ENCODE peak calls at places on chromosomes 11 and 22, in seven cellular contexts. One of them, this sample, is unnamed.

GRCh38 chr22:38214248-38215056 is 12.7 kb downstream of the MAFF start:
- DNase-seq in right lobe of liver: peak
- DNase-seq in A549: no peak
- DNase-seq in B cell: peak
- DNase-seq in tibial artery: peak
- DNase-seq in brain microvascular endothelial cell: no peak
- DNase-seq in fibroblast of pulmonary artery: peak
- DNase-seq in this sample: peak

GRCh38 chr11:68882391-68882790 is 21.2 kb downstream of the MRPL21 start:
- DNase-seq in right lobe of liver: no peak
- DNase-seq in tibial artery: no peak
- DNase-seq in brain microvascular endothelial cell: no peak
- DNase-seq in B cell: no peak
- DNase-seq in fibroblast of pulmonary artery: no peak
- DNase-seq in A549: no peak
- DNase-seq in this sample: no peak

GRCh38 chr22:44497218-44497903 is 672 bp downstream of the RTL6 start:
- DNase-seq in fibroblast of pulmonary artery: peak
- DNase-seq in right lobe of liver: peak
- DNase-seq in tibial artery: no peak
- DNase-seq in brain microvascular endothelial cell: no peak
- DNase-seq in A549: no peak
- DNase-seq in B cell: no peak
- DNase-seq in this sample: no peak

GRCh38 chr11:76626921-76627391 is 43.6 kb downstream of the LRRC32 start:
- DNase-seq in fibroblast of pulmonary artery: no peak
- DNase-seq in B cell: peak
- DNase-seq in right lobe of liver: no peak
- DNase-seq in tibial artery: no peak
- DNase-seq in A549: no peak
- DNase-seq in brain microvascular endothelial cell: peak
- DNase-seq in this sample: peak

GRCh38 chr11:14973621-14974020 is 1.5 kb upstream of the CALCA start:
- DNase-seq in tibial artery: no peak
- DNase-seq in brain microvascular endothelial cell: no peak
- DNase-seq in B cell: peak
- DNase-seq in fibroblast of pulmonary artery: no peak
- DNase-seq in A549: no peak
- DNase-seq in right lobe of liver: peak
- DNase-seq in this sample: no peak

GRCh38 chr11:6452219-6452618 is 11.4 kb upstream of the HPX start:
- DNase-seq in right lobe of liver: no peak
- DNase-seq in brain microvascular endothelial cell: no peak
- DNase-seq in fibroblast of pulmonary artery: no peak
- DNase-seq in B cell: no peak
- DNase-seq in A549: no peak
- DNase-seq in tibial artery: no peak
- DNase-seq in this sample: no peak

GRCh38 chr22:48045369-48045768 is 1282.9 kb downstream of the TBC1D22A start:
- DNase-seq in right lobe of liver: no peak
- DNase-seq in tibial artery: no peak
- DNase-seq in B cell: no peak
- DNase-seq in fibroblast of pulmonary artery: no peak
- DNase-seq in brain microvascular endothelial cell: no peak
- DNase-seq in A549: no peak
- DNase-seq in this sample: peak

GRCh38 chr22:20013382-20013871 is 3.2 kb downstream of the ARVCF start:
- DNase-seq in fibroblast of pulmonary artery: peak
- DNase-seq in brain microvascular endothelial cell: peak
- DNase-seq in B cell: peak
- DNase-seq in A549: no peak
- DNase-seq in tibial artery: no peak
- DNase-seq in right lobe of liver: peak
- DNase-seq in this sample: peak

GRCh38 chr11:129302386-129303101 is 73.1 kb upstream of the BARX2 start:
- DNase-seq in tibial artery: no peak
- DNase-seq in fibroblast of pulmonary artery: no peak
- DNase-seq in B cell: no peak
- DNase-seq in right lobe of liver: peak
- DNase-seq in brain microvascular endothelial cell: no peak
- DNase-seq in A549: no peak
- DNase-seq in this sample: no peak

GRCh38 chr11:34002420-34002819 is 49.1 kb upstream of the CAPRIN1 start:
- DNase-seq in A549: no peak
- DNase-seq in brain microvascular endothelial cell: no peak
- DNase-seq in fibroblast of pulmonary artery: no peak
- DNase-seq in right lobe of liver: no peak
- DNase-seq in tibial artery: no peak
- DNase-seq in B cell: no peak
- DNase-seq in this sample: no peak

GRCh38 chr11:68783216-68783821 is 32.0 kb upstream of the TESMIN start:
- DNase-seq in brain microvascular endothelial cell: no peak
- DNase-seq in B cell: no peak
- DNase-seq in fibroblast of pulmonary artery: no peak
- DNase-seq in A549: no peak
- DNase-seq in right lobe of liver: no peak
- DNase-seq in tibial artery: no peak
- DNase-seq in this sample: no peak

GRCh38 chr11:72673284-72673942 is 809 bp downstream of the PDE2A start:
- DNase-seq in A549: no peak
- DNase-seq in B cell: no peak
- DNase-seq in brain microvascular endothelial cell: no peak
- DNase-seq in fibroblast of pulmonary artery: no peak
- DNase-seq in tibial artery: no peak
- DNase-seq in right lobe of liver: no peak
- DNase-seq in this sample: no peak

GRCh38 chr11:48004456-48004855 is 24.1 kb downstream of the PTPRJ start:
- DNase-seq in tibial artery: no peak
- DNase-seq in A549: no peak
- DNase-seq in right lobe of liver: no peak
- DNase-seq in brain microvascular endothelial cell: no peak
- DNase-seq in fibroblast of pulmonary artery: no peak
- DNase-seq in B cell: no peak
- DNase-seq in this sample: no peak

GRCh38 chr11:10990160-10990559 is 132.3 kb upstream of the ZBED5 start:
- DNase-seq in tibial artery: no peak
- DNase-seq in fibroblast of pulmonary artery: no peak
- DNase-seq in B cell: no peak
- DNase-seq in right lobe of liver: no peak
- DNase-seq in brain microvascular endothelial cell: no peak
- DNase-seq in A549: no peak
- DNase-seq in this sample: no peak

GRCh38 chr11:13140028-13140870 is 131.1 kb downstream of the RASSF10 start:
- DNase-seq in A549: peak
- DNase-seq in B cell: no peak
- DNase-seq in brain microvascular endothelial cell: peak
- DNase-seq in fibroblast of pulmonary artery: no peak
- DNase-seq in right lobe of liver: peak
- DNase-seq in tibial artery: no peak
- DNase-seq in this sample: peak

GRCh38 chr11:75849917-75850316 is 34.9 kb downstream of the UVRAG start:
- DNase-seq in brain microvascular endothelial cell: no peak
- DNase-seq in tibial artery: no peak
- DNase-seq in B cell: no peak
- DNase-seq in right lobe of liver: no peak
- DNase-seq in A549: no peak
- DNase-seq in fibroblast of pulmonary artery: no peak
- DNase-seq in this sample: no peak

GRCh38 chr11:10495464-10495786 is 40.4 kb downstream of the AMPD3 start:
- DNase-seq in fibroblast of pulmonary artery: no peak
- DNase-seq in A549: no peak
- DNase-seq in tibial artery: no peak
- DNase-seq in right lobe of liver: no peak
- DNase-seq in brain microvascular endothelial cell: no peak
- DNase-seq in B cell: no peak
- DNase-seq in this sample: no peak

GRCh38 chr11:12110714-12111481 is 508 bp downstream of the MICAL2 start:
- DNase-seq in brain microvascular endothelial cell: no peak
- DNase-seq in A549: no peak
- DNase-seq in tibial artery: no peak
- DNase-seq in fibroblast of pulmonary artery: no peak
- DNase-seq in B cell: no peak
- DNase-seq in right lobe of liver: peak
- DNase-seq in this sample: peak

DNA sequence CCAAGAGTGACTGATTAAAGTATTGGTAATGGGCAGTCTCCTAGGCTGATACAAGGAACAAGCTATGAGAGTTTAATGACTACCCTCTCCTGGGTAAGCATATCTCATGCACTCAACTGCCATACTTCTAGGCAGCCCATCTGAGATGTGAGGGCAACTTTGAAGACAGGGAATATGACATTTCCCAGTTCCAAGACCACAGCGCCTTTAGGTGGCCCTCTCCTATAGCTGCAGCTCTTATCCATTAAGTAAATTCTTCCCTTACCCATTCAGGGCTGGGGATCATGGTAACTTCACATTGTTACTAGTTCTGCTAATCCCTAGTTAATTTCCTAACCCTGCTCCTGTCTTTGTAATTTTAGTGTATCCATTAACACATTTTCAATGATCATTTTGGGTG is 157.3 kb upstream of the CTSC start:
- DNase-seq in fibroblast of pulmonary artery: no peak
- DNase-seq in right lobe of liver: no peak
- DNase-seq in tibial artery: no peak
- DNase-seq in brain microvascular endothelial cell: no peak
- DNase-seq in B cell: no peak
- DNase-seq in A549: no peak
- DNase-seq in this sample: no peak
- TF ChIP-seq CTCF in fibroblast of pulmonary artery: no peak
- TF ChIP-seq CTCF in right lobe of liver: no peak
- TF ChIP-seq CTCF in tibial artery: no peak
- TF ChIP-seq CTCF in brain microvascular endothelial cell: peak
- TF ChIP-seq CTCF in B cell: no peak
- TF ChIP-seq CTCF in A549: no peak
- TF ChIP-seq CTCF in this sample: no peak

GRCh38 chr11:67044496-67044895 is 12.2 kb upstream of the RHOD start:
- DNase-seq in tibial artery: no peak
- DNase-seq in fibroblast of pulmonary artery: no peak
- DNase-seq in brain microvascular endothelial cell: no peak
- DNase-seq in right lobe of liver: no peak
- DNase-seq in B cell: no peak
- DNase-seq in A549: no peak
- DNase-seq in this sample: no peak

GRCh38 chr11:67041602-67042001 is 15.0 kb upstream of the RHOD start:
- DNase-seq in brain microvascular endothelial cell: no peak
- DNase-seq in fibroblast of pulmonary artery: no peak
- DNase-seq in tibial artery: no peak
- DNase-seq in B cell: no peak
- DNase-seq in right lobe of liver: peak
- DNase-seq in A549: no peak
- DNase-seq in this sample: no peak

GRCh38 chr11:67045314-67045713 is 11.3 kb upstream of the RHOD start:
- DNase-seq in fibroblast of pulmonary artery: peak
- DNase-seq in right lobe of liver: no peak
- DNase-seq in brain microvascular endothelial cell: peak
- DNase-seq in tibial artery: no peak
- DNase-seq in B cell: no peak
- DNase-seq in A549: peak
- DNase-seq in this sample: no peak

GRCh38 chr11:67043572-67044329 is 12.9 kb upstream of the RHOD start:
- DNase-seq in tibial artery: no peak
- DNase-seq in A549: no peak
- DNase-seq in brain microvascular endothelial cell: no peak
- DNase-seq in right lobe of liver: no peak
- DNase-seq in B cell: peak
- DNase-seq in fibroblast of pulmonary artery: no peak
- DNase-seq in this sample: no peak

DNA sequence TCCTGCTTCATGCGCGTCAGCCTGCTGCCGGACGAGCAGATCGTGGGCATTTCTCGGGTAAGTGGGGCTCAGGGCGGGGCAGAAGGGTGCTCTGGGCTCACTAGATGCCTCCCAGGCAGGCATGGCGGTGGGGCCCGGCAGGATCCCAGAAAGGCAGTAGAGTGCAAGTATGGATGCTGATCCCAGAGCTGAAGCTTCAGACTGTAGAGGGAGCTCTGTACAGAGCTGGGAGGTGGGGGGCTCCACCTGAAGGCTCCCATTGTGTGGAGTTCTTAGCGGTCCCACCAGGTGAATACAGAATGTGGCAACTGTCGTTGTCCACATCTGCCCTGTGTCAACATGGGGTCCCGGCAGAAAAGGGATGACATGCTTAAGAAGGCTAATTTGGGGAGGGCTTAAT is 16.5 kb upstream of the RHOD start:
- DNase-seq in tibial artery: no peak
- DNase-seq in B cell: no peak
- DNase-seq in right lobe of liver: no peak
- DNase-seq in brain microvascular endothelial cell: no peak
- DNase-seq in A549: no peak
- DNase-seq in fibroblast of pulmonary artery: no peak
- DNase-seq in this sample: no peak
- TF ChIP-seq CTCF in tibial artery: no peak
- TF ChIP-seq CTCF in B cell: no peak
- TF ChIP-seq CTCF in right lobe of liver: no peak
- TF ChIP-seq CTCF in brain microvascular endothelial cell: peak
- TF ChIP-seq CTCF in A549: no peak
- TF ChIP-seq CTCF in fibroblast of pulmonary artery: no peak
- TF ChIP-seq CTCF in this sample: no peak

DNA sequence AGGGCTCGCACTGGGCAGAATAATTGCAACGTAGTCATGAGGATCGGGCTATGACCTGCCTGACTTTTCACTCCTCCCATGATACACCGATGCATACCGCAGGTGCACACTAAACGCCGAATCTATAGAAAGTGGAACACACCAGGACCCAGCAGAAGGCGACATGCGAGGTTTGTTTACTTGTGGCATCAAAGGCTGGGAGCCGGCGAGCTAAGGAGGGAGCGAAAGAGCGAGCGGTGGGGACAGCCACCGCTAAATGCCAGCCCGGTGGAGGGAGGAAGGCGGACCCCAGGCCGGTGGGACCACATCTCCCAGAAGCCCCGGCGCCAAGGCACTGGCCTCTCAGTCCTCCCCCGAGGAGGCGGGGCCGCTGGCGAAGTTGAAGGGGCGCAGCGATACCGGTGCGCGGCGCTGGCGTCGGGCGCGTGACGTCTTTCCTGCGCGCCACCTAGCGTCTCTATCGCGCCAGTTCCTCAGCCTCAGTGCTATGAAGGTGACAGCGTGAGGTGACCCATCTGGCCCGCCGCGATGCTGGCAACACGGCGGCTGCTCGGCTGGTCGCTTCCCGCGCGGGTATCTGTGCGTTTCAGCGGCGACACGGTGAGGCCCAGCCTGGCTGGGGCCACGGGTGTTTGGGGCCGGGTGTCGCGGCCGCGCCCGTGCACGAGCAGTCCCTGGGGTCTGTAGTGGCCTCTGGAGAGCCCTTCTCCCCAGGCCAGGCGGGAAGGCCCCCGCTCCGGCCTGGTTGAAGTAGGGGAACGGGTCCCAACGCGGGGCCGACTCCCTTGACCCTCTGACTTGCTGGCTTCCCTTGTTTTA is at the start of gene NDUFV1:
- DNase-seq in tibial artery: peak
- DNase-seq in fibroblast of pulmonary artery: peak
- DNase-seq in right lobe of liver: peak
- DNase-seq in A549: peak
- DNase-seq in brain microvascular endothelial cell: peak
- DNase-seq in B cell: peak
- DNase-seq in this sample: peak
- TF ChIP-seq CTCF in tibial artery: peak
- TF ChIP-seq CTCF in fibroblast of pulmonary artery: peak
- TF ChIP-seq CTCF in right lobe of liver: peak
- TF ChIP-seq CTCF in A549: peak
- TF ChIP-seq CTCF in brain microvascular endothelial cell: peak
- TF ChIP-seq CTCF in B cell: peak
- TF ChIP-seq CTCF in this sample: peak

GRCh38 chr11:22920939-22921565 is 60.8 kb upstream of the CCDC179 start:
- DNase-seq in B cell: no peak
- DNase-seq in tibial artery: no peak
- DNase-seq in A549: peak
- DNase-seq in fibroblast of pulmonary artery: peak
- DNase-seq in brain microvascular endothelial cell: peak
- DNase-seq in right lobe of liver: no peak
- DNase-seq in this sample: peak
- TF ChIP-seq CTCF in B cell: peak
- TF ChIP-seq CTCF in tibial artery: peak
- TF ChIP-seq CTCF in A549: peak
- TF ChIP-seq CTCF in fibroblast of pulmonary artery: peak
- TF ChIP-seq CTCF in brain microvascular endothelial cell: peak
- TF ChIP-seq CTCF in right lobe of liver: peak
- TF ChIP-seq CTCF in this sample: peak